ENCODE peak calls at places on chromosome 13, in six cellular contexts. B is uterus, S is NT2/D1, Y is mammary epithelial cell, J is HepG2, P is endodermal cell. R is an unnamed sample. For H3K9me3 and H3K27me3, the result is how much of the 10 kb centered on the place peaks cover.

GRCh38 chr13:49503951-49504350 is 8.2 kb downstream of the PHF11 start:
- DNase-seq in B (no peak), S (no peak), Y (no peak), J (no peak), P (no peak), R (no peak)

GRCh38 chr13:26370495-26370990 is 116.6 kb downstream of the CDK8 start:
- DNase-seq in B (no peak), S (no peak), Y (no peak), J (no peak), P (no peak), R (no peak)

GRCh38 chr13:101673360-101674105 is 221.1 kb downstream of the ITGBL1 start:
- DNase-seq in B (no peak), S (no peak), Y (peak), J (no peak), P (no peak), R (no peak)

GRCh38 chr13:80473695-80474094 is 132.8 kb upstream of the SPRY2 start:
- DNase-seq in B (no peak), S (no peak), Y (peak), J (peak), P (no peak), R (no peak)

GRCh38 chr13:99407906-99408702 is 93.2 kb upstream of the TM9SF2 start:
- DNase-seq in B (no peak), S (no peak), Y (no peak), J (no peak), P (no peak), R (no peak)

GRCh38 chr13:108834193-108834592 is 204.8 kb downstream of the MYO16 start:
- DNase-seq in B (no peak), S (peak), Y (no peak), J (no peak), P (no peak), R (no peak)

GRCh38 chr13:100528353-100528752 is 60.2 kb downstream of the GGACT start:
- DNase-seq in B (no peak), S (no peak), Y (no peak), J (no peak), P (peak), R (no peak)

GRCh38 chr13:44149821-44150220 is 223.8 kb upstream of the SERP2 start:
- DNase-seq in B (no peak), S (no peak), Y (no peak), J (no peak), P (no peak), R (no peak)

GRCh38 chr13:19173752-19174151 is 7.9 kb downstream of the TUBA3C start:
- DNase-seq in B (no peak), S (no peak), Y (no peak), J (no peak), P (no peak), R (no peak)

GRCh38 chr13:19169991-19170390 is 11.6 kb downstream of the TUBA3C start:
- DNase-seq in B (no peak), S (no peak), Y (no peak), J (no peak), P (no peak), R (no peak)

GRCh38 chr13:19171563-19171962 is 10.1 kb downstream of the TUBA3C start:
- DNase-seq in B (no peak), S (no peak), Y (no peak), J (no peak), P (no peak), R (no peak)

GRCh38 chr13:19172007-19172646 is 9.5 kb downstream of the TUBA3C start:
- DNase-seq in B (no peak), S (no peak), Y (no peak), J (no peak), P (no peak), R (no peak)

DNA sequence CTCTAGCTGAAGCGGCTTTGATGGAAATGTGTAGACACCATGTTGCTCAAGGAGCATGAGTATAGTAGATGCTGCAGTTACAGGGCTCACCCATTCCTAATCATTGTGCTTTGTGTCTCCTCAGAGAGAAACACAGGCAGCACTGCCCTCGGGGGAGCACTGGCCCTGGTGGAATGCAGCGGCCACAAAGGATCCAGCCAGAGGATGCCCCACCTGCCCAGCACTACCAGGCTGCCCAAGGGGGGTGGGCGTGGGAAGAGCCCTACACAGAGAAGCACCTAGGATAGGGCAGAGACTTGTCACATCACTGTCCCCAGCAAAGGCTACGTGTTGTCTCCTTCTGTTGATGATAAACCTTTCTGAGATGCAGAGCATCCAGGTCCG is 9.0 kb downstream of the TUBA3C start:
- DNase-seq in B (no peak), S (no peak), Y (no peak), J (no peak), P (no peak), R (no peak)
- H3K9me3 ChIP-seq in B (under half), S (under half), Y (under half), J (under half), P (under half), R (under half)

GRCh38 chr13:112105244-112105681 is 38.3 kb downstream of the SOX1 start:
- DNase-seq in B (no peak), S (no peak), Y (no peak), J (no peak), P (peak), R (no peak)

GRCh38 chr13:112103971-112104872 is 37.3 kb downstream of the SOX1 start:
- DNase-seq in B (no peak), S (peak), Y (no peak), J (no peak), P (peak), R (peak)

GRCh38 chr13:112105884-112106283 is 38.9 kb downstream of the SOX1 start:
- DNase-seq in B (no peak), S (no peak), Y (no peak), J (no peak), P (peak), R (peak)

GRCh38 chr13:112103260-112103843 is 36.4 kb downstream of the SOX1 start:
- DNase-seq in B (no peak), S (no peak), Y (no peak), J (no peak), P (peak), R (no peak)

DNA sequence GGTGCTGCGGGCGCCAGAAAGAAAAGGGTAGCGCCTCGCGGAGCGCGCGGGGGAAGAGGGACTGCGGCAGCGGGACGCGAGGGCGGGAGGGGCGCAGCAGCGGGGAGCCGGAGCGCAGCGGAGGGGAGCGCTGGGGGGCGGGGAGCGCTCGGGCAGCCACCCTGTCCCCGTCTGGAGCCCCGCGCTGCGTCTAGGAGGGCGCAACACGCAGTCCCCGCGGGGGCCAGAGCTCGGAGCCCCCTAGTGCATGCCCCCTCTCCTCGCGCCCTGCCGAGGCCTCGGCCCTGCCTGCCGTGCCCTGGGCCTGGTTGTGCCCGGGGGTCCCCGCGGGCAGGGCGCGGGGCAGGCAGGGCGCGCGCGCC is 37.9 kb downstream of the SOX1 start:
- DNase-seq in B (no peak), S (no peak), Y (no peak), J (no peak), P (no peak), R (no peak)
- H3K27me3 ChIP-seq in B (under half), S (half or more), Y (under half), J (under half), P (half or more), R (half or more)

DNA sequence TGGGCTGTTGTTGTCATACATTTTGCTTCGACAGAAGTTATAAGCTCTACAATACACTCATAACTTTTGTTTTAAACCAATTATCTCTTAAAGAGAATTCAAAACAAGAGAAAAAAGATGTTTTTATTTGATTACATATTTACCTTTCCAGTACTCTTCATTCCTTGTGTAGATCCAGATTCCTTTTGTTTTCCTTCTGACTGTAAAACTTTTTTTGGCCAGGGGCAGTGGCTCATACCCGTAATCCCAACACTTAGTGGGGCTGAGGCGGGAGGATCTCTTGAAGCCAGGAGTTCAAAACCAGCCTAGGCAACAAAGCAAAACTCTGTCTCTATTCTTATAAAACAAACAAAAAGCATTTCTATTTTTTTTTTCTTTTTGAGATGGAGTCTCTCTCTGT is 21.7 kb downstream of the LPAR6 start:
- DNase-seq in B (no peak), S (no peak), Y (no peak), J (no peak), P (no peak), R (no peak)
- H3K9me3 ChIP-seq in B (under half), S (under half), Y (under half), J (under half), P (under half), R (under half)

DNA sequence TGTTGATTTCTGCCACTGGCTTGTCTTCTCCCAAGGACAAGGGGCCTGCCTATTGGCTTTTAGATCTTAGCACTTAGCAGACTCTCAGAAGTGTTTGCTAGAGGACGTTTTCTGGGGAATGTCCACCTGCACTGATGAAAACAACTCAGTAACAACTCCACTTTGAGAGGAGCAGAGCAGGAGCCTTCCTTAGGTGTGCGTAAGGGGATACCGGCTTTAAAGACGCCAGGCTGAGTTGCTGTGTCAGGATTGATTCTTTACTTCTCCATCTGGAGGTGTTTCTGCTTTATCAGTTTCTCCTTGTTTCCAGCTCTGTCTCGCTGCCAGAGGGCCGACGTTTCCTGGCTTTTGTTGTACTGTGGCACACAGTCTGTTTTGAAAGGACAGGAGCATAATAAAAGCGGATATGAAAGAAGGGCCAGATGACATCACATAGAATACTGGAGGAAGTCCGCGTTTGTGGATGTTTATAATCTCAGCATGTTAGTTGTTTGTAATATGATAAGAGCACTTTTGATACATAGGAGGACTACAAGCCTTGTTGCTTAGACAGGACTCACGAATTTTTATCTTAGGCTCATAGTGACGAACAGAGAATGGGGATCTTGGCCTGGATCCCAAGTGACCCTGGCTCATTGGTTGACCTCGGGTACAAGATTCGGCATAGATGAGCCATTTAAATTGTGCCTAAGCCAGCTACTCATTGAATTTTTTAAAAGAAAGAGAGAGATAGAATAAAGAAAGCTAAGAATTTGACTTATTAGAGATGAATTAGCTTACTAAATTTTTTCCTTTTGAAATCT is 34.6 kb downstream of the COL4A2 start:
- DNase-seq in B (no peak), S (no peak), Y (no peak), J (no peak), P (no peak), R (no peak)
- H3K27me3 ChIP-seq in B (under half), S (under half), Y (under half), J (under half), P (under half), R (under half)

GRCh38 chr13:104318121-104318520 is 1251.9 kb upstream of the SLC10A2 start:
- DNase-seq in B (no peak), S (no peak), Y (peak), J (no peak), P (no peak), R (no peak)
- H3K9me3 ChIP-seq in B (under half), S (under half), Y (under half), J (under half), P (under half), R (under half)

DNA sequence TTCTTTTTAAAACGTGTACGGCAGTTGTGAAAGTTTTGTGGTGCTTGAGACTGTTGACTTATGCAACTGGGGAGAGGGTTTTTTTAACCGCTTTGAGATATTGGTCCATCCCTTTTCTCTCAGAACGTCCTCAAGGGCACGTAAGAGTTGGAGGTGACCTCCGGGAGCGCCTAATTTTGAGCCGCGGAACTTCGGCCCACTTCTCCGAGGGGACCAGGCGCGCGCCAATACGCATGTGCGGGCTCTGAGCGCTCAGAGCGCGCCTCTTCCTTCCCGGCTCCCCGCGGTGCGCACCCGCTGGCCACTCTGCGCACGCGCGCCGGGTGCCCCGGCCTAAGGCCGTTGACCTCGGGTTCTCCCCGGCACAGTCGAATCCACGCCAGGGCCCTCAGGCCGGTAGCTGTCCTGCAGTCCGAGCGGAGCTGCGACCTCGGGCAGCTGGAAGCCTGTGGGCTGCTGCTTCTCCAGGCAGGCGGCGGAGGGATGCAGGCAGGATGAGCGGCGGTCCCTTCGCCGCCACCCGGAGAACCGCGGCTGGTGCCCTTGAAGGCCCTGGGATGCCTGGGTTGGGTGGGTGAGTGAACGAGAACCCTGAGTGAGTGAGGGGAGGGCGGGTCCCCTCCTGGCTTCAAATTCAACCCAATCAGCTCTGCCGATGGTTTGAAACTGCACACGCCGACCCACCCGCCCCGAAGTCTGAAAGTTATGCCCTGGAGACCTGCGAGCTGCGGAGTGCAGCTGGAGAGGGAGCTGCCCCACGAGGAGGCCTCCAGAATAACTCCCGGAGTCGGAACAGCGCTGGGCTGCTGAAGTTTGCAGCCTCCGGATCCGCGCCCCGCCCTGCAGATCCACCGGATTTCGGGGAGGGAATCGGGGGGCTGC is 7.3 kb downstream of the POU4F1 start:
- DNase-seq in B (no peak), S (no peak), Y (no peak), J (peak), P (peak), R (no peak)
- H3K27me3 ChIP-seq in B (half or more), S (half or more), Y (half or more), J (under half), P (half or more), R (half or more)

DNA sequence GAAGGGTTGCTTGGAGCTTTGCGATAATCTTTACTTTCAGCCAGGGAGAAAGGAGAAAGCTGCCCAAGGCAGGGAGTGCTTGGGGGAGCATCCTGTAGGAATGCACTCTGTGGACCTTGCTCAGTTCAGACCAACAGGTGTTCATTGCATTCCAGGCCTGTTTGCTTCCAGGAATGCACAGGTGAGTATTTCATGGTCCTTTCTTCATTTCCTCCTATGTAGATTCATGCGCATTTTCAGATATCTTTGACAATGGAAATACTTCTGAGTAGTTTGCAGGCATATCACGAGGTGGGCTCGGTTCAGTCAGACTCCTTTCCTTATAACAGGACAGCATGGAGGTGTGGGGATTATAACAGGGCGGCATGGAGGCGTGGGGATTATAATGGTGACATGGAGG is 254.8 kb downstream of the FGF9 start:
- DNase-seq in B (no peak), S (no peak), Y (no peak), J (no peak), P (no peak), R (peak)
- H3K9me3 ChIP-seq in B (under half), S (under half), Y (under half), J (under half), P (under half), R (under half)

DNA sequence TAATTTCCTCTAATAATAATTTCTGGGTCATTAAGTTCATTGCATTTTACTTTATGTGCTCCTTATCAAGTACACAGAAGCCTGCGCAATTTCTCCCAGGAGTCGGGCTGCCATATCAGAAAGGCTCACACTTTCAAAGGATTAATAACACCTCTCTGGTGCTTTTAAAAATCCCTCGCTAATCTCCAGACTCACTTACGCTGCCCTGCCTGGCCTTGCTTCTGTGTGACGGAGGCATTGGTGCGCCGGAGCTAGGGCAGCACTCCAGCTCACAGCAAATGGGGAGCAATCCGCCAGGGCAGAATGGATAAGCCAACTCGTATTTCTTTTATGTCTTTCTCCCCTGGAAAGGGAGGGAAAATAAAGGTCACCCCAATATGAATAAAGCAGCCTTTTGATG is 300.8 kb downstream of the EFNB2 start:
- DNase-seq in B (no peak), S (no peak), Y (no peak), J (no peak), P (no peak), R (no peak)
- H3K27me3 ChIP-seq in B (under half), S (under half), Y (under half), J (under half), P (under half), R (under half)

GRCh38 chr13:113387396-113387795 is 23.5 kb upstream of the GRTP1 start:
- DNase-seq in B (no peak), S (no peak), Y (no peak), J (no peak), P (no peak), R (no peak)
- H3K9me3 ChIP-seq in B (under half), S (under half), Y (under half), J (under half), P (half or more), R (under half)

GRCh38 chr13:112220925-112221324 is 154.0 kb downstream of the SOX1 start:
- DNase-seq in B (no peak), S (no peak), Y (no peak), J (no peak), P (no peak), R (no peak)

GRCh38 chr13:112218416-112218815 is 151.5 kb downstream of the SOX1 start:
- DNase-seq in B (no peak), S (no peak), Y (no peak), J (no peak), P (no peak), R (no peak)

GRCh38 chr13:112222971-112223370 is 153.2 kb upstream of the SPACA7 start:
- DNase-seq in B (no peak), S (no peak), Y (no peak), J (no peak), P (no peak), R (no peak)

GRCh38 chr13:112219753-112220152 is 152.8 kb downstream of the SOX1 start:
- DNase-seq in B (no peak), S (no peak), Y (no peak), J (no peak), P (no peak), R (no peak)

GRCh38 chr13:112220296-112220875 is 153.4 kb downstream of the SOX1 start:
- DNase-seq in B (no peak), S (no peak), Y (no peak), J (no peak), P (no peak), R (no peak)
- H3K27me3 ChIP-seq in B (under half), S (under half), Y (under half), J (under half), P (under half), R (under half)